ENCODE peak calls at places on chromosome 4, in six cellular contexts. X is HCT116, G is HuH-7.5, Q is NCI-H524, P is OCI-LY7, K is fibroblast of pulmonary artery. V is an unnamed sample.

GRCh38 chr4:87251104-87251503 is 30.7 kb upstream of the KLHL8 start:
- DNase-seq in X (no peak), G (no peak), Q (no peak), P (no peak), K (no peak), V (no peak)

GRCh38 chr4:83252782-83253405 is 31.7 kb downstream of the COQ2 start:
- DNase-seq in X (peak), G (peak), Q (peak), P (peak), K (peak), V (peak)

GRCh38 chr4:183142566-183143545 is 43.8 kb downstream of the WWC2 start:
- DNase-seq in X (no peak), G (no peak), Q (peak), P (no peak), K (peak), V (peak)

GRCh38 chr4:165537028-165537648 is 158.3 kb downstream of the CPE start:
- DNase-seq in X (peak), G (peak), Q (no peak), P (peak), K (peak), V (no peak)

GRCh38 chr4:2251795-2252529 is 9.9 kb downstream of the MXD4 start:
- DNase-seq in X (no peak), G (peak), Q (no peak), P (no peak), K (no peak), V (no peak)

GRCh38 chr4:15702941-15703403 is at the start of gene BST1:
- DNase-seq in X (no peak), G (no peak), Q (no peak), P (no peak), K (peak), V (peak)

GRCh38 chr4:88881227-88881569 is 175.8 kb downstream of the FAM13A start:
- DNase-seq in X (no peak), G (no peak), Q (no peak), P (no peak), K (no peak), V (no peak)

GRCh38 chr4:158997660-158998349 is 105.1 kb upstream of the RAPGEF2 start:
- DNase-seq in X (no peak), G (no peak), Q (no peak), P (no peak), K (no peak), V (no peak)

GRCh38 chr4:152937535-152938236 is 1.6 kb downstream of the FHDC1 start:
- DNase-seq in X (no peak), G (peak), Q (no peak), P (no peak), K (no peak), V (peak)

GRCh38 chr4:173014113-173014558 is 154.5 kb upstream of the GALNT7 start:
- DNase-seq in X (no peak), G (no peak), Q (no peak), P (peak), K (peak), V (peak)

GRCh38 chr4:22369901-22370562 is 145.8 kb downstream of the ADGRA3 start:
- DNase-seq in X (no peak), G (no peak), Q (no peak), P (no peak), K (no peak), V (no peak)

V was measured in left ventricle myocardium superior.